ENCODE peak calls at places on chromosomes 12 and 14, in seven cellular contexts. D is CD4-positive, CD25-positive, alpha-beta regulatory T cell; A is activated CD4-positive, CD25-positive, alpha-beta regulatory T cell treated with anti-CD3 and anti-CD28 coated beads, Interleukin-2, amount 50 U/mL, for 24 hours; E is Panc1; K is left cardiac atrium; H is HCT116; J is gastrocnemius medialis. T is an unnamed sample.

GRCh38 chr14:68191567-68192321 is 372.2 kb downstream of the RAD51B start:
- ATAC-seq in J (peak; percentile 96), A (no peak), D (no peak), E (no peak), K (peak; percentile 12), H (peak; percentile 59), T (peak; percentile 100)

GRCh38 chr14:99630202-99630601 is 14.7 kb upstream of the HHIPL1 start:
- ATAC-seq in H (no peak), D (no peak), J (no peak), E (no peak), K (no peak), A (no peak), T (no peak)

GRCh38 chr14:68627868-68628604 is 164.8 kb downstream of the ZFP36L1 start:
- ATAC-seq in J (no peak), K (peak; percentile 32), E (no peak), D (peak; percentile 64), A (peak; percentile 71), H (peak; percentile 85), T (peak; percentile 66)

GRCh38 chr12:53049582-53050318 is at the start of gene TNS2:
- ATAC-seq in D (no peak), H (no peak), J (peak; percentile 20), A (no peak), K (peak; percentile 8), E (no peak), T (no peak)

GRCh38 chr12:131559517-131560516 is 151.1 kb upstream of the SFSWAP start:
- ATAC-seq in J (no peak), A (no peak), E (peak; percentile 68), H (peak; percentile 84), D (no peak), K (no peak), T (no peak)

GRCh38 chr12:9736931-9737705 is 4.2 kb upstream of the CLECL1 start:
- ATAC-seq in E (no peak), A (no peak), J (peak; percentile 36), H (no peak), D (no peak), K (no peak), T (no peak)

GRCh38 chr12:120247621-120248030 is 17.9 kb downstream of the PXN start:
- ATAC-seq in D (no peak), K (no peak), H (peak; percentile 46), J (peak; percentile 74), A (no peak), E (no peak), T (no peak)

GRCh38 chr12:94791933-94792332 is 141.6 kb upstream of the TMCC3 start:
- ATAC-seq in E (no peak), K (no peak), A (no peak), J (no peak), H (no peak), D (no peak), T (no peak)

GRCh38 chr14:52936437-52936836 is 14.4 kb downstream of the FERMT2 start:
- ATAC-seq in H (no peak), D (no peak), A (no peak), E (no peak), J (no peak), K (no peak), T (no peak)

GRCh38 chr12:76778358-76778757 is 14.4 kb downstream of the ZDHHC17 start:
- ATAC-seq in K (no peak), A (no peak), E (no peak), D (no peak), H (no peak), J (peak; percentile 92), T (no peak)

GRCh38 chr12:115943630-115944391 is 333.7 kb downstream of the MED13L start:
- ATAC-seq in H (no peak), E (no peak), J (no peak), K (peak; percentile 80), A (no peak), D (no peak), T (no peak)

GRCh38 chr14:68578597-68578996 is 214.3 kb downstream of the ZFP36L1 start:
- ATAC-seq in E (no peak), D (no peak), K (no peak), A (no peak), H (no peak), J (no peak), T (no peak)

GRCh38 chr12:111991946-111992345 is 21.0 kb downstream of the TMEM116 start:
- ATAC-seq in D (no peak), K (no peak), J (no peak), H (no peak), A (no peak), E (no peak), T (no peak)

GRCh38 chr14:103550451-103551337 is 11.8 kb downstream of the BAG5 start:
- ATAC-seq in A (no peak), J (no peak), H (no peak), K (peak; percentile 7), D (no peak), E (no peak), T (no peak)

GRCh38 chr12:70306676-70307075 is 59.4 kb upstream of the KCNMB4 start:
- ATAC-seq in D (no peak), A (no peak), E (no peak), J (no peak), H (no peak), K (no peak), T (no peak)

GRCh38 chr14:55399912-55400311 is 11.7 kb downstream of the ATG14 start:
- ATAC-seq in D (no peak), E (no peak), A (peak; percentile 64), J (no peak), H (no peak), K (no peak), T (no peak)

GRCh38 chr12:23399402-23399933 is 550.0 kb downstream of the SOX5 start:
- ATAC-seq in E (no peak), J (no peak), H (no peak), D (no peak), A (no peak), K (no peak), T (no peak)

GRCh38 chr14:64417042-64417770 is 29.1 kb downstream of the MTHFD1 start:
- ATAC-seq in E (no peak), A (no peak), H (no peak), K (no peak), D (no peak), J (no peak), T (no peak)

GRCh38 chr14:101716077-101716950 is 45.2 kb upstream of the PPP2R5C start:
- ATAC-seq in D (no peak), J (no peak), E (no peak), A (no peak), K (no peak), H (no peak), T (peak; percentile 35)

GRCh38 chr14:68520637-68521556 is 272.0 kb downstream of the ZFP36L1 start:
- ATAC-seq in D (no peak), J (no peak), A (no peak), H (peak; percentile 98), K (no peak), E (no peak), T (peak; percentile 96)

GRCh38 chr12:89671469-89671868 is 37.2 kb downstream of the ATP2B1 start:
- ATAC-seq in K (no peak), J (no peak), D (no peak), E (no peak), A (no peak), H (no peak), T (no peak)

GRCh38 chr14:69013943-69014782 is 35.1 kb upstream of the ACTN1 start:
- ATAC-seq in E (peak; percentile 75), J (no peak), D (no peak), K (no peak), A (no peak), H (peak; percentile 30), T (peak; percentile 67)

GRCh38 chr14:61598980-61599379 is 96.3 kb upstream of the HIF1A start:
- ATAC-seq in K (peak; percentile 69), H (no peak), J (no peak), E (no peak), D (peak; percentile 44), A (no peak), T (no peak)

GRCh38 chr14:91263329-91263728 is 18.8 kb upstream of the GPR68 start:
- ATAC-seq in E (no peak), A (no peak), D (no peak), J (no peak), K (no peak), H (no peak), T (peak; percentile 16)

GRCh38 chr14:77203611-77204456 is 22.2 kb downstream of the TMEM63C start:
- ATAC-seq in H (no peak), A (no peak), J (no peak), E (peak; percentile 59), D (no peak), K (no peak), T (no peak)

GRCh38 chr12:25424186-25424854 is 128.8 kb downstream of the LMNTD1 start:
- ATAC-seq in K (no peak), H (no peak), D (no peak), E (no peak), J (no peak), A (no peak), T (no peak)

GRCh38 chr14:64654072-64654899 is 49.9 kb upstream of the PLEKHG3 start:
- ATAC-seq in E (no peak), J (no peak), H (no peak), K (peak; percentile 22), A (peak; percentile 51), D (peak; percentile 39), T (peak; percentile 84)

GRCh38 chr12:5050542-5050941 is 6.9 kb downstream of the KCNA5 start:
- ATAC-seq in J (no peak), E (no peak), A (no peak), K (no peak), D (no peak), H (no peak), T (peak; percentile 42)

GRCh38 chr12:96248532-96248931 is 54.4 kb downstream of the ELK3 start:
- ATAC-seq in K (no peak), A (no peak), D (no peak), E (no peak), J (no peak), H (no peak), T (no peak)